ENCODE peak calls at places on chromosome 13, in ten cellular contexts. One of them, this sample, is unnamed.

GRCh38 chr13:32496574-32497160 is 41.9 kb downstream of the N4BP2L2 start:
- DNase-seq in HT1080: no peak
- DNase-seq in HuH-7: no peak
- DNase-seq in kidney epithelial cell: no peak
- DNase-seq in NCI-H146: no peak
- DNase-seq in stimulated activated CD8-positive, alpha-beta memory T cell treated with anti-CD3 and anti-CD28 coated beads, Interleukin-7, amount 100 ng/mL, for 1 hour: no peak
- DNase-seq in smooth muscle cell of the brain vasculature: no peak
- DNase-seq in RCC 7860: no peak
- DNase-seq in stimulated activated CD4-positive, alpha-beta T cell treated with anti-CD3 and anti-CD28 coated beads, Interleukin-4, amount 100 ng/mL, for 48 hours: no peak
- DNase-seq in T-cell: no peak
- DNase-seq in this sample: no peak

GRCh38 chr13:23656637-23657036 is 86.4 kb downstream of the TNFRSF19 start:
- DNase-seq in kidney epithelial cell: no peak
- DNase-seq in stimulated activated CD8-positive, alpha-beta memory T cell treated with anti-CD3 and anti-CD28 coated beads, Interleukin-7, amount 100 ng/mL, for 1 hour: no peak
- DNase-seq in RCC 7860: no peak
- DNase-seq in stimulated activated CD4-positive, alpha-beta T cell treated with anti-CD3 and anti-CD28 coated beads, Interleukin-4, amount 100 ng/mL, for 48 hours: no peak
- DNase-seq in NCI-H146: peak
- DNase-seq in HT1080: no peak
- DNase-seq in HuH-7: no peak
- DNase-seq in smooth muscle cell of the brain vasculature: no peak
- DNase-seq in T-cell: no peak
- DNase-seq in this sample: no peak

GRCh38 chr13:20165417-20166257 is 4.8 kb upstream of the GJA3 start:
- DNase-seq in NCI-H146: no peak
- DNase-seq in RCC 7860: no peak
- DNase-seq in HT1080: no peak
- DNase-seq in stimulated activated CD4-positive, alpha-beta T cell treated with anti-CD3 and anti-CD28 coated beads, Interleukin-4, amount 100 ng/mL, for 48 hours: no peak
- DNase-seq in T-cell: no peak
- DNase-seq in stimulated activated CD8-positive, alpha-beta memory T cell treated with anti-CD3 and anti-CD28 coated beads, Interleukin-7, amount 100 ng/mL, for 1 hour: no peak
- DNase-seq in smooth muscle cell of the brain vasculature: no peak
- DNase-seq in kidney epithelial cell: no peak
- DNase-seq in HuH-7: no peak
- DNase-seq in this sample: no peak

GRCh38 chr13:46698015-46698414 is 98.9 kb downstream of the ESD start:
- DNase-seq in kidney epithelial cell: no peak
- DNase-seq in RCC 7860: no peak
- DNase-seq in HT1080: no peak
- DNase-seq in HuH-7: no peak
- DNase-seq in T-cell: no peak
- DNase-seq in stimulated activated CD8-positive, alpha-beta memory T cell treated with anti-CD3 and anti-CD28 coated beads, Interleukin-7, amount 100 ng/mL, for 1 hour: no peak
- DNase-seq in smooth muscle cell of the brain vasculature: no peak
- DNase-seq in NCI-H146: no peak
- DNase-seq in stimulated activated CD4-positive, alpha-beta T cell treated with anti-CD3 and anti-CD28 coated beads, Interleukin-4, amount 100 ng/mL, for 48 hours: no peak
- DNase-seq in this sample: no peak

GRCh38 chr13:19345916-19346422 is 164.3 kb upstream of the TUBA3C start:
- DNase-seq in stimulated activated CD8-positive, alpha-beta memory T cell treated with anti-CD3 and anti-CD28 coated beads, Interleukin-7, amount 100 ng/mL, for 1 hour: no peak
- DNase-seq in RCC 7860: no peak
- DNase-seq in T-cell: no peak
- DNase-seq in smooth muscle cell of the brain vasculature: no peak
- DNase-seq in HT1080: peak
- DNase-seq in stimulated activated CD4-positive, alpha-beta T cell treated with anti-CD3 and anti-CD28 coated beads, Interleukin-4, amount 100 ng/mL, for 48 hours: no peak
- DNase-seq in NCI-H146: no peak
- DNase-seq in HuH-7: peak
- DNase-seq in kidney epithelial cell: no peak
- DNase-seq in this sample: no peak

GRCh38 chr13:51729853-51730553 is 74.0 kb downstream of the DHRS12 start:
- DNase-seq in kidney epithelial cell: peak
- DNase-seq in HT1080: peak
- DNase-seq in HuH-7: no peak
- DNase-seq in stimulated activated CD4-positive, alpha-beta T cell treated with anti-CD3 and anti-CD28 coated beads, Interleukin-4, amount 100 ng/mL, for 48 hours: peak
- DNase-seq in RCC 7860: peak
- DNase-seq in T-cell: no peak
- DNase-seq in smooth muscle cell of the brain vasculature: peak
- DNase-seq in stimulated activated CD8-positive, alpha-beta memory T cell treated with anti-CD3 and anti-CD28 coated beads, Interleukin-7, amount 100 ng/mL, for 1 hour: no peak
- DNase-seq in NCI-H146: no peak
- DNase-seq in this sample: no peak

GRCh38 chr13:31957772-31958171 is 73.8 kb upstream of the FRY start:
- DNase-seq in smooth muscle cell of the brain vasculature: no peak
- DNase-seq in RCC 7860: no peak
- DNase-seq in HuH-7: no peak
- DNase-seq in HT1080: peak
- DNase-seq in stimulated activated CD8-positive, alpha-beta memory T cell treated with anti-CD3 and anti-CD28 coated beads, Interleukin-7, amount 100 ng/mL, for 1 hour: no peak
- DNase-seq in stimulated activated CD4-positive, alpha-beta T cell treated with anti-CD3 and anti-CD28 coated beads, Interleukin-4, amount 100 ng/mL, for 48 hours: no peak
- DNase-seq in NCI-H146: no peak
- DNase-seq in T-cell: no peak
- DNase-seq in kidney epithelial cell: no peak
- DNase-seq in this sample: no peak

GRCh38 chr13:112143046-112143752 is 76.2 kb downstream of the SOX1 start:
- DNase-seq in HuH-7: no peak
- DNase-seq in HT1080: no peak
- DNase-seq in NCI-H146: no peak
- DNase-seq in stimulated activated CD8-positive, alpha-beta memory T cell treated with anti-CD3 and anti-CD28 coated beads, Interleukin-7, amount 100 ng/mL, for 1 hour: no peak
- DNase-seq in kidney epithelial cell: no peak
- DNase-seq in RCC 7860: no peak
- DNase-seq in smooth muscle cell of the brain vasculature: no peak
- DNase-seq in stimulated activated CD4-positive, alpha-beta T cell treated with anti-CD3 and anti-CD28 coated beads, Interleukin-4, amount 100 ng/mL, for 48 hours: no peak
- DNase-seq in T-cell: no peak
- DNase-seq in this sample: no peak

GRCh38 chr13:26185720-26186119 is 36.4 kb downstream of the RNF6 start:
- DNase-seq in smooth muscle cell of the brain vasculature: no peak
- DNase-seq in T-cell: no peak
- DNase-seq in kidney epithelial cell: no peak
- DNase-seq in NCI-H146: no peak
- DNase-seq in HT1080: no peak
- DNase-seq in RCC 7860: no peak
- DNase-seq in HuH-7: no peak
- DNase-seq in stimulated activated CD8-positive, alpha-beta memory T cell treated with anti-CD3 and anti-CD28 coated beads, Interleukin-7, amount 100 ng/mL, for 1 hour: no peak
- DNase-seq in stimulated activated CD4-positive, alpha-beta T cell treated with anti-CD3 and anti-CD28 coated beads, Interleukin-4, amount 100 ng/mL, for 48 hours: no peak
- DNase-seq in this sample: no peak

GRCh38 chr13:75038315-75038881 is 443.6 kb downstream of the TBC1D4 start:
- DNase-seq in HT1080: no peak
- DNase-seq in stimulated activated CD8-positive, alpha-beta memory T cell treated with anti-CD3 and anti-CD28 coated beads, Interleukin-7, amount 100 ng/mL, for 1 hour: no peak
- DNase-seq in stimulated activated CD4-positive, alpha-beta T cell treated with anti-CD3 and anti-CD28 coated beads, Interleukin-4, amount 100 ng/mL, for 48 hours: no peak
- DNase-seq in HuH-7: no peak
- DNase-seq in RCC 7860: no peak
- DNase-seq in NCI-H146: peak
- DNase-seq in kidney epithelial cell: no peak
- DNase-seq in T-cell: no peak
- DNase-seq in smooth muscle cell of the brain vasculature: no peak
- DNase-seq in this sample: no peak

GRCh38 chr13:73922728-73923393 is 211.3 kb downstream of the KLF12 start:
- DNase-seq in NCI-H146: no peak
- DNase-seq in T-cell: no peak
- DNase-seq in HuH-7: no peak
- DNase-seq in RCC 7860: no peak
- DNase-seq in stimulated activated CD4-positive, alpha-beta T cell treated with anti-CD3 and anti-CD28 coated beads, Interleukin-4, amount 100 ng/mL, for 48 hours: no peak
- DNase-seq in stimulated activated CD8-positive, alpha-beta memory T cell treated with anti-CD3 and anti-CD28 coated beads, Interleukin-7, amount 100 ng/mL, for 1 hour: no peak
- DNase-seq in HT1080: peak
- DNase-seq in smooth muscle cell of the brain vasculature: no peak
- DNase-seq in kidney epithelial cell: no peak
- DNase-seq in this sample: no peak

GRCh38 chr13:97889803-97890202 is 63.7 kb upstream of the IPO5 start:
- DNase-seq in smooth muscle cell of the brain vasculature: no peak
- DNase-seq in HT1080: no peak
- DNase-seq in stimulated activated CD4-positive, alpha-beta T cell treated with anti-CD3 and anti-CD28 coated beads, Interleukin-4, amount 100 ng/mL, for 48 hours: no peak
- DNase-seq in HuH-7: no peak
- DNase-seq in NCI-H146: no peak
- DNase-seq in T-cell: no peak
- DNase-seq in RCC 7860: no peak
- DNase-seq in stimulated activated CD8-positive, alpha-beta memory T cell treated with anti-CD3 and anti-CD28 coated beads, Interleukin-7, amount 100 ng/mL, for 1 hour: no peak
- DNase-seq in kidney epithelial cell: no peak
- DNase-seq in this sample: no peak

GRCh38 chr13:111167290-111167689 is 52.2 kb downstream of the ARHGEF7 start:
- DNase-seq in HT1080: no peak
- DNase-seq in HuH-7: no peak
- DNase-seq in NCI-H146: no peak
- DNase-seq in stimulated activated CD4-positive, alpha-beta T cell treated with anti-CD3 and anti-CD28 coated beads, Interleukin-4, amount 100 ng/mL, for 48 hours: no peak
- DNase-seq in stimulated activated CD8-positive, alpha-beta memory T cell treated with anti-CD3 and anti-CD28 coated beads, Interleukin-7, amount 100 ng/mL, for 1 hour: no peak
- DNase-seq in RCC 7860: no peak
- DNase-seq in T-cell: no peak
- DNase-seq in kidney epithelial cell: no peak
- DNase-seq in smooth muscle cell of the brain vasculature: no peak
- DNase-seq in this sample: no peak

GRCh38 chr13:82933986-82934385 is 948.3 kb downstream of the SLITRK1 start:
- DNase-seq in kidney epithelial cell: no peak
- DNase-seq in HT1080: no peak
- DNase-seq in HuH-7: no peak
- DNase-seq in RCC 7860: no peak
- DNase-seq in NCI-H146: no peak
- DNase-seq in T-cell: no peak
- DNase-seq in stimulated activated CD8-positive, alpha-beta memory T cell treated with anti-CD3 and anti-CD28 coated beads, Interleukin-7, amount 100 ng/mL, for 1 hour: no peak
- DNase-seq in stimulated activated CD4-positive, alpha-beta T cell treated with anti-CD3 and anti-CD28 coated beads, Interleukin-4, amount 100 ng/mL, for 48 hours: no peak
- DNase-seq in smooth muscle cell of the brain vasculature: no peak
- DNase-seq in this sample: no peak

GRCh38 chr13:67736646-67737420 is 506.7 kb upstream of the PCDH9 start:
- DNase-seq in RCC 7860: peak
- DNase-seq in kidney epithelial cell: peak
- DNase-seq in HT1080: peak
- DNase-seq in stimulated activated CD4-positive, alpha-beta T cell treated with anti-CD3 and anti-CD28 coated beads, Interleukin-4, amount 100 ng/mL, for 48 hours: no peak
- DNase-seq in T-cell: no peak
- DNase-seq in NCI-H146: peak
- DNase-seq in smooth muscle cell of the brain vasculature: peak
- DNase-seq in HuH-7: peak
- DNase-seq in stimulated activated CD8-positive, alpha-beta memory T cell treated with anti-CD3 and anti-CD28 coated beads, Interleukin-7, amount 100 ng/mL, for 1 hour: no peak
- DNase-seq in this sample: peak

GRCh38 chr13:41859555-41859954 is 101.4 kb downstream of the VWA8 start:
- DNase-seq in RCC 7860: no peak
- DNase-seq in stimulated activated CD4-positive, alpha-beta T cell treated with anti-CD3 and anti-CD28 coated beads, Interleukin-4, amount 100 ng/mL, for 48 hours: no peak
- DNase-seq in HuH-7: no peak
- DNase-seq in T-cell: no peak
- DNase-seq in NCI-H146: no peak
- DNase-seq in kidney epithelial cell: no peak
- DNase-seq in smooth muscle cell of the brain vasculature: no peak
- DNase-seq in HT1080: no peak
- DNase-seq in stimulated activated CD8-positive, alpha-beta memory T cell treated with anti-CD3 and anti-CD28 coated beads, Interleukin-7, amount 100 ng/mL, for 1 hour: no peak
- DNase-seq in this sample: no peak

GRCh38 chr13:99062593-99062992 is 84.7 kb upstream of the DOCK9 start:
- DNase-seq in HuH-7: no peak
- DNase-seq in T-cell: no peak
- DNase-seq in NCI-H146: no peak
- DNase-seq in stimulated activated CD8-positive, alpha-beta memory T cell treated with anti-CD3 and anti-CD28 coated beads, Interleukin-7, amount 100 ng/mL, for 1 hour: no peak
- DNase-seq in HT1080: peak
- DNase-seq in RCC 7860: no peak
- DNase-seq in smooth muscle cell of the brain vasculature: no peak
- DNase-seq in kidney epithelial cell: no peak
- DNase-seq in stimulated activated CD4-positive, alpha-beta T cell treated with anti-CD3 and anti-CD28 coated beads, Interleukin-4, amount 100 ng/mL, for 48 hours: no peak
- DNase-seq in this sample: no peak

GRCh38 chr13:60351326-60351725 is 45.7 kb upstream of the TDRD3 start:
- DNase-seq in smooth muscle cell of the brain vasculature: peak
- DNase-seq in stimulated activated CD8-positive, alpha-beta memory T cell treated with anti-CD3 and anti-CD28 coated beads, Interleukin-7, amount 100 ng/mL, for 1 hour: no peak
- DNase-seq in stimulated activated CD4-positive, alpha-beta T cell treated with anti-CD3 and anti-CD28 coated beads, Interleukin-4, amount 100 ng/mL, for 48 hours: no peak
- DNase-seq in NCI-H146: peak
- DNase-seq in T-cell: no peak
- DNase-seq in RCC 7860: no peak
- DNase-seq in HT1080: peak
- DNase-seq in HuH-7: no peak
- DNase-seq in kidney epithelial cell: peak
- DNase-seq in this sample: no peak

GRCh38 chr13:97914537-97914936 is 38.9 kb upstream of the IPO5 start:
- DNase-seq in stimulated activated CD8-positive, alpha-beta memory T cell treated with anti-CD3 and anti-CD28 coated beads, Interleukin-7, amount 100 ng/mL, for 1 hour: no peak
- DNase-seq in NCI-H146: no peak
- DNase-seq in T-cell: no peak
- DNase-seq in HT1080: no peak
- DNase-seq in smooth muscle cell of the brain vasculature: no peak
- DNase-seq in kidney epithelial cell: no peak
- DNase-seq in stimulated activated CD4-positive, alpha-beta T cell treated with anti-CD3 and anti-CD28 coated beads, Interleukin-4, amount 100 ng/mL, for 48 hours: no peak
- DNase-seq in HuH-7: no peak
- DNase-seq in RCC 7860: no peak
- DNase-seq in this sample: no peak

GRCh38 chr13:109781384-109782065 is 4.9 kb downstream of the IRS2 start:
- DNase-seq in NCI-H146: no peak
- DNase-seq in smooth muscle cell of the brain vasculature: no peak
- DNase-seq in HuH-7: no peak
- DNase-seq in stimulated activated CD4-positive, alpha-beta T cell treated with anti-CD3 and anti-CD28 coated beads, Interleukin-4, amount 100 ng/mL, for 48 hours: no peak
- DNase-seq in HT1080: no peak
- DNase-seq in stimulated activated CD8-positive, alpha-beta memory T cell treated with anti-CD3 and anti-CD28 coated beads, Interleukin-7, amount 100 ng/mL, for 1 hour: no peak
- DNase-seq in RCC 7860: no peak
- DNase-seq in T-cell: no peak
- DNase-seq in kidney epithelial cell: no peak
- DNase-seq in this sample: no peak

GRCh38 chr13:37716796-37717195 is 118.2 kb upstream of the POSTN start:
- DNase-seq in RCC 7860: no peak
- DNase-seq in HT1080: no peak
- DNase-seq in kidney epithelial cell: no peak
- DNase-seq in HuH-7: no peak
- DNase-seq in stimulated activated CD8-positive, alpha-beta memory T cell treated with anti-CD3 and anti-CD28 coated beads, Interleukin-7, amount 100 ng/mL, for 1 hour: no peak
- DNase-seq in stimulated activated CD4-positive, alpha-beta T cell treated with anti-CD3 and anti-CD28 coated beads, Interleukin-4, amount 100 ng/mL, for 48 hours: no peak
- DNase-seq in smooth muscle cell of the brain vasculature: no peak
- DNase-seq in T-cell: no peak
- DNase-seq in NCI-H146: no peak
- DNase-seq in this sample: no peak

GRCh38 chr13:101979825-101980224 is 422.0 kb downstream of the FGF14 start:
- DNase-seq in stimulated activated CD8-positive, alpha-beta memory T cell treated with anti-CD3 and anti-CD28 coated beads, Interleukin-7, amount 100 ng/mL, for 1 hour: no peak
- DNase-seq in RCC 7860: no peak
- DNase-seq in stimulated activated CD4-positive, alpha-beta T cell treated with anti-CD3 and anti-CD28 coated beads, Interleukin-4, amount 100 ng/mL, for 48 hours: no peak
- DNase-seq in NCI-H146: peak
- DNase-seq in smooth muscle cell of the brain vasculature: no peak
- DNase-seq in HT1080: no peak
- DNase-seq in HuH-7: no peak
- DNase-seq in T-cell: no peak
- DNase-seq in kidney epithelial cell: no peak
- DNase-seq in this sample: no peak

GRCh38 chr13:45833663-45834062 is 17.9 kb downstream of the SIAH3 start:
- DNase-seq in stimulated activated CD8-positive, alpha-beta memory T cell treated with anti-CD3 and anti-CD28 coated beads, Interleukin-7, amount 100 ng/mL, for 1 hour: no peak
- DNase-seq in stimulated activated CD4-positive, alpha-beta T cell treated with anti-CD3 and anti-CD28 coated beads, Interleukin-4, amount 100 ng/mL, for 48 hours: no peak
- DNase-seq in T-cell: no peak
- DNase-seq in HT1080: peak
- DNase-seq in NCI-H146: no peak
- DNase-seq in RCC 7860: peak
- DNase-seq in smooth muscle cell of the brain vasculature: no peak
- DNase-seq in kidney epithelial cell: peak
- DNase-seq in HuH-7: no peak
- DNase-seq in this sample: no peak

GRCh38 chr13:27006519-27007161 is 165.0 kb downstream of the USP12 start:
- DNase-seq in smooth muscle cell of the brain vasculature: no peak
- DNase-seq in HuH-7: peak
- DNase-seq in HT1080: no peak
- DNase-seq in T-cell: no peak
- DNase-seq in kidney epithelial cell: no peak
- DNase-seq in RCC 7860: no peak
- DNase-seq in NCI-H146: peak
- DNase-seq in stimulated activated CD4-positive, alpha-beta T cell treated with anti-CD3 and anti-CD28 coated beads, Interleukin-4, amount 100 ng/mL, for 48 hours: no peak
- DNase-seq in stimulated activated CD8-positive, alpha-beta memory T cell treated with anti-CD3 and anti-CD28 coated beads, Interleukin-7, amount 100 ng/mL, for 1 hour: no peak
- DNase-seq in this sample: no peak

GRCh38 chr13:111177081-111177711 is 62.1 kb downstream of the ARHGEF7 start:
- DNase-seq in HuH-7: no peak
- DNase-seq in smooth muscle cell of the brain vasculature: peak
- DNase-seq in RCC 7860: no peak
- DNase-seq in NCI-H146: no peak
- DNase-seq in stimulated activated CD4-positive, alpha-beta T cell treated with anti-CD3 and anti-CD28 coated beads, Interleukin-4, amount 100 ng/mL, for 48 hours: no peak
- DNase-seq in stimulated activated CD8-positive, alpha-beta memory T cell treated with anti-CD3 and anti-CD28 coated beads, Interleukin-7, amount 100 ng/mL, for 1 hour: no peak
- DNase-seq in kidney epithelial cell: no peak
- DNase-seq in HT1080: peak
- DNase-seq in T-cell: peak
- DNase-seq in this sample: no peak